ENCODE peak calls at places on chromosomes 16 and 17, in five cellular contexts. M, V, J, S and L are unnamed samples.

GRCh38 chr17:6070895-6071511 is 824 bp downstream of the WSCD1 start:
- DNase-seq in V (no peak), J (no peak), S (peak), M (no peak), L (no peak)

GRCh38 chr17:77317091-77317519 is 176.3 kb downstream of the SEC14L1 start:
- DNase-seq in J (no peak), S (peak), V (no peak), M (no peak), L (no peak)

GRCh38 chr17:57115377-57115776 is 30.3 kb downstream of the AKAP1 start:
- DNase-seq in S (no peak), J (no peak), V (no peak), M (no peak), L (no peak)

GRCh38 chr17:17712268-17712924 is 31.1 kb downstream of the RAI1 start:
- DNase-seq in S (peak), V (peak), M (no peak), J (no peak), L (no peak)

GRCh38 chr16:89953671-89954406 is 5.3 kb downstream of the DEF8 start:
- DNase-seq in S (no peak), M (no peak), J (no peak), V (no peak), L (no peak)

GRCh38 chr17:31373150-31374082 is 18.1 kb upstream of the RAB11FIP4 start:
- DNase-seq in J (no peak), S (peak), M (peak), V (peak), L (no peak)

GRCh38 chr17:81665205-81666091 is 957 bp downstream of the OXLD1 start:
- DNase-seq in S (no peak), V (peak), M (no peak), J (no peak), L (peak)

GRCh38 chr17:37527249-37527851 is 37.7 kb downstream of the DUSP14 start:
- DNase-seq in M (no peak), J (no peak), S (peak), V (no peak), L (no peak)

GRCh38 chr17:74773871-74774286 is 2.3 kb downstream of the NAT9 start:
- DNase-seq in V (peak), M (no peak), S (peak), J (no peak), L (no peak)

GRCh38 chr16:56301391-56301850 is 110.1 kb downstream of the GNAO1 start:
- DNase-seq in S (peak), J (no peak), M (no peak), V (peak), L (no peak)

GRCh38 chr17:43784628-43785101 is 4.4 kb downstream of the CFAP97D1 start:
- DNase-seq in S (peak), J (no peak), M (no peak), V (peak), L (no peak)

GRCh38 chr16:11029948-11030347 is 85.6 kb downstream of the CLEC16A start:
- DNase-seq in S (no peak), J (no peak), V (peak), M (no peak), L (no peak)